ENCODE peak calls at places on chromosomes 13 and 19, in four cellular contexts. T is IMR-90, J is H9, A is H1. N is an unnamed sample.

GRCh38 chr13:92838786-92839185 is 387.8 kb upstream of the GPC6 start:
- DNase-seq in T (peak; percentile 94), J (no peak), A (no peak), N (no peak)

GRCh38 chr19:8577247-8577646 is at the start of gene MYO1F:
- DNase-seq in A (no peak), T (no peak), J (no peak), N (no peak)

GRCh38 chr13:33347866-33348265 is 62.3 kb upstream of the STARD13 start:
- DNase-seq in A (no peak), J (no peak), T (no peak), N (no peak)

GRCh38 chr19:15623711-15624318 is 8.8 kb downstream of the CYP4F8 start:
- DNase-seq in A (no peak), J (peak; percentile 33), T (no peak), N (peak; percentile 2)

GRCh38 chr19:5931251-5931650 is 17.2 kb downstream of the CAPS start:
- DNase-seq in J (no peak), A (no peak), T (no peak), N (no peak)

GRCh38 chr19:14114854-14115253 is 2.7 kb downstream of the PRKACA start:
- DNase-seq in J (peak; percentile 67), A (no peak), T (no peak), N (peak; percentile 40)

GRCh38 chr19:23190341-23190740 is 59.9 kb downstream of the ZNF724 start:
- DNase-seq in A (no peak), J (no peak), T (no peak), N (no peak)

GRCh38 chr13:110265682-110266430 is 41.1 kb downstream of the COL4A1 start:
- DNase-seq in J (no peak), A (no peak), T (no peak), N (peak; percentile 36)

GRCh38 chr13:36412736-36413135 is 19.6 kb upstream of the CCNA1 start:
- DNase-seq in T (no peak), A (no peak), J (no peak), N (no peak)

GRCh38 chr19:15438124-15438496 is 11.6 kb downstream of the WIZ start:
- DNase-seq in T (no peak), J (no peak), A (no peak), N (no peak)

GRCh38 chr13:26186141-26186870 is 35.8 kb downstream of the RNF6 start:
- DNase-seq in A (peak; percentile 91), T (peak; percentile 89), J (peak; percentile 96), N (peak; percentile 98)

DNA sequence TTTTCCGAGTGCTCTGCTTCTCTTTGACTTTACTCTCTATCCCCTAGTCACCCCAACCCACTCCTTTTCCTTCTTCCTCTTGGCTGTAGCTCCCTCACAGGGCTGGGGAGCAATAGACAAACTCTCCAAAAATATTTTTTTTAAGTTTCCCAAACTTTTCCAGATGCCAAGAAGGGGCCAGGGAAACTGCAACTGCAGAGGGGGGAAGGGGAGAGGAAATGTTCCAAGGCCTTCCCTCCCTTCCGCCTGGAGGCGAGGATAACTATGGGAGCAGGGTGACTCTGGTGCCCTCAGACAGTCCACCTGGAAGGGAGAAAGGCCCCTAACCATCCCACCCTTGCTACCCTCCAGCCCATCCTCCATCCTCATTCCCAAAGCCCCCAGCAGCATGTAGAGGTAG is 49.4 kb downstream of the LYL1 start:
- DNase-seq in T (no peak), J (no peak), A (no peak), N (no peak)
- H3K9ac ChIP-seq in T (peak overlapping the region; percentile 37), J (no peak overlapping the region), A (no peak overlapping the region), N (no peak overlapping the region)

GRCh38 chr13:63838366-63839110 is 2422.9 kb upstream of the PCDH20 start:
- DNase-seq in T (no peak), J (no peak), A (no peak), N (no peak)
- H3K56ac ChIP-seq in T (no peak overlapping the region), J (no peak overlapping the region), A (no peak overlapping the region), N (no peak overlapping the region)

DNA sequence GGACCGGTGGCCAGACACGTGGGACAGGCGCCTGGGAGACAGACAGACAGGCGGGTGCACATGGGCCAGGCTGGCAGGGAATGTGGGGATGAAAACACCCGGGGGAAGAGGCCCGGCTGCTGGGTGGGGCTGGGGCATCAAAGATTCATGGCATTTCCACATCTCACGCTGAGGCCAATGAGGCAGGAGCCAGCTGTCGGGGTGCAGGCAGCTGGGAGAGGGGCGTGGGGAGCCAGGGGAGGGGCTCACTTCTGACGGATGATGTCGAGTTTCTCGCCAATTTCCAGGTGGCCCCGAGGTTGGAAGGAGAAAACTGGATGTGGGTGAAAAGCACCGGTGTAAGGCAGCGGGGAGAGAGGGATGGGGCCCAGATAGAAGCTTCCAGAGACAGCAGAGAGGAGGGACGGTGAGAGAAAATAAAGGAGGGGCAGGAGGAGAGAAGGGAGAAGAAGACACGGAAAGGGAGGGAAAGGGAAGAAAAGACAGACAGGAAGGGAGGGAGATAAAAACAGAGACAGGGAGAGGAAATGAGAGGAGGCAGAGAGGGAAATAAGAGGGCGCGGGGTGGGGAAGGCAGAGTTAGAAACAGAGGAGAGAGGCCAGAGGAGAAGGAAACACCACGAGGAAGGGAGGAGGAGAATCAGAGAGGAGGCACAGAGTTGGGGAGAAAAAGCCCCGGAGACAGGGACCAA is 8.0 kb upstream of the CCER2 start:
- DNase-seq in T (no peak), J (no peak), A (no peak), N (no peak)
- H3K4ac ChIP-seq in T (no peak overlapping the region), J (no peak overlapping the region), A (no peak overlapping the region), N (no peak overlapping the region)

GRCh38 chr19:7415857-7416371 is 67.2 kb downstream of the ARHGEF18 start:
- DNase-seq in J (no peak), T (no peak), A (no peak), N (no peak)
- H3K9ac ChIP-seq in J (no peak overlapping the region), T (no peak overlapping the region), A (no peak overlapping the region), N (no peak overlapping the region)

GRCh38 chr13:103102482-103102881 is 36.3 kb upstream of the SLC10A2 start:
- DNase-seq in J (no peak), T (no peak), A (no peak), N (peak; percentile 79)
- H3K56ac ChIP-seq in J (no peak overlapping the region), T (no peak overlapping the region), A (no peak overlapping the region), N (no peak overlapping the region)

GRCh38 chr19:3194063-3194702 is 8.5 kb downstream of the NCLN start:
- DNase-seq in T (no peak), A (no peak), J (no peak), N (no peak)

GRCh38 chr19:3196933-3197205 is 11.1 kb downstream of the NCLN start:
- DNase-seq in A (no peak), T (no peak), J (no peak), N (no peak)

GRCh38 chr19:3198901-3199700 is 13.4 kb downstream of the NCLN start:
- DNase-seq in J (no peak), A (no peak), T (no peak), N (no peak)

GRCh38 chr19:3194703-3195087 is 9.0 kb downstream of the NCLN start:
- DNase-seq in A (no peak), T (no peak), J (no peak), N (no peak)

DNA sequence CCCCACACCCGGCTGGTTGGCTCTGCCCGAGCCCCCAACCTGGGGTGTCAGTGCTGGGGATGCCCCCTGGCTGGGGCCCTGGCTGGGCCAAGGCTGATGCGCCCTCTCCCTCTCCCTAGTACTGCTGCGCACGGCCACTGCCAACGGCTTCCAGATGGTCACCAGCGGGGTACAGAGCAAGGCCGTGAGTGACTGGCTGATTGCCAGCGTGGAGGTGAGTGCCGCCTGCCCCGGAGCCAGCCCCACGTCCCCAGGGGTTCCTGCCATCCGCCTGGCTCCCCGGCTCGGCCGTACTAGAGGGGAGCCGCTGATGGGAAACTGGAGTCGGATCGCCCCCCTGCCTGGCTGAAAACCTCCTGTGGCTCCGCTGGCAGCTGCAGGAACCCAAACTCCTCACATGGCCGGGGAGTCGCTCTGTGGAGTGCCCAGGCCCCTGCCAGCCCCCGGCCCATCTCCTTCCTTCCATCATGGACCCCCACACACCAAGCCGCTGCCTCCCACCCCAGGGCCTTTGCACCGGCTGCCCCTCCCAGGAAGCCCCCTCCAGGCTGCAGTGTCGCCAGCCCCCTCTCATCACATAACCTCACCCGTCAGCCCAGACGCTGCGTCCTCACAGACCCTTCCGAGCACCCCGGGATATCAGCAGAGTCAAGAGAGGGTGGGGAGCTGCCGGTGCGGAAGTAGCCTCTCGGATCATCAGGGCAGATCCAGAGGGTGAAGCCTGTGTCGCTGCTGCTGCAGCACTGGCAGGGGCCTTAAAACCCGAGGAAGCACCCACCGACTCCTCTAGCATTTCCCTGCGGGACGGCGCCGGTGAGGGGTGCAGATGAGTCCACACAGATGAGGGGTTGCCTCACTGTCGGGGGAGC is 10.6 kb downstream of the NCLN start:
- DNase-seq in T (no peak), J (no peak), A (no peak), N (no peak)
- H3K4ac ChIP-seq in T (no peak overlapping the region), J (no peak overlapping the region), A (no peak overlapping the region), N (no peak overlapping the region)

GRCh38 chr19:4513248-4513647 is 5.0 kb downstream of the PLIN4 start:
- DNase-seq in T (no peak), A (no peak), J (no peak), N (no peak)

GRCh38 chr19:4510435-4511255 is 7.6 kb downstream of the PLIN4 start:
- DNase-seq in T (no peak), J (no peak), A (no peak), N (no peak)

GRCh38 chr19:4512070-4512469 is 6.2 kb downstream of the PLIN4 start:
- DNase-seq in T (no peak), J (no peak), A (no peak), N (no peak)

GRCh38 chr19:4508698-4509097 is 9.6 kb downstream of the PLIN4 start:
- DNase-seq in J (no peak), A (no peak), T (no peak), N (no peak)

GRCh38 chr19:4511300-4512054 is 6.8 kb downstream of the PLIN4 start:
- DNase-seq in T (no peak), J (no peak), A (no peak), N (no peak)
- H3K9ac ChIP-seq in T (no peak overlapping the region), J (no peak overlapping the region), A (no peak overlapping the region), N (no peak overlapping the region)

GRCh38 chr19:58349590-58349989 is 3.7 kb downstream of the A1BG start:
- DNase-seq in A (no peak), T (no peak), J (no peak), N (no peak)
- H3K56ac ChIP-seq in A (no peak overlapping the region), T (no peak overlapping the region), J (no peak overlapping the region), N (no peak overlapping the region)

GRCh38 chr19:532578-533484 is 1.3 kb downstream of the CDC34 start:
- DNase-seq in A (no peak), T (peak; percentile 64), J (peak; percentile 73), N (peak; percentile 85)

GRCh38 chr19:533485-534058 is 2.0 kb downstream of the CDC34 start:
- DNase-seq in T (no peak), J (no peak), A (no peak), N (no peak)

GRCh38 chr19:531753-532571 is at the start of gene CDC34:
- DNase-seq in J (no peak), T (no peak), A (no peak), N (no peak)

GRCh38 chr19:535017-535835 is 3.7 kb downstream of the CDC34 start:
- DNase-seq in A (no peak), J (peak; percentile 28), T (no peak), N (no peak)

DNA sequence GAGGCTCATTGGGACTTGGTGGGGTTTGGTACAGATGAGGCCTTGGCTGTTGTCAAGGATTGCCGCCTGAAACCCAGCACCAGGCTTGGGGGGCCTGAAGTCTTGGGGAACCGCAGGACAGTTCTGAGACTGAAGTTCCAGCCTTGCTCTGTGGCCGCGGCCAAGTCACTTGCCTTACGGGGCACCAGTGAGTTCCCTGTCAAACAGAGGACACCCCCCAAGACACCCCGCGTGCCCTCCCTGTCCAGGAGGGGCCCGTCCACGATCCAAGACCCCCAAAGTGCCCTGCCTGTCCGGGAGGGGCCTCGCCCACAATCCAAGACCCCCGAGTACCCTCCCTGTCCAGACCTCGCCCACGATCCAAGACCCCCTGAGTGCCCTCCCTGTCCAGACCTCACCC is 2.5 kb downstream of the CDC34 start:
- DNase-seq in J (no peak), T (no peak), A (no peak), N (no peak)
- H3K4ac ChIP-seq in J (no peak overlapping the region), T (no peak overlapping the region), A (no peak overlapping the region), N (no peak overlapping the region)

GRCh38 chr19:44141191-44142013 is at the start of gene ZNF234:
- DNase-seq in J (peak; percentile 65), A (no peak), T (peak; percentile 85), N (peak; percentile 80)
- H3K9ac ChIP-seq in J (peak within 1 kb of the TSS; percentile 64), A (peak within 1 kb of the TSS; percentile 21), T (peak within 1 kb of the TSS; percentile 90), N (peak within 1 kb of the TSS; percentile 85)